ENCODE peak calls at places on chromosomes 5 and 9, in seven cellular contexts. X, L, H, O, Y, E and I are unnamed samples. For H3K36me3, the result is how much of the 10 kb centered on the place peaks cover.

GRCh38 chr5:143142596-143143435 is 260.7 kb downstream of the NR3C1 start:
- DNase-seq in X (peak), O (no peak), E (no peak), Y (peak), H (no peak), L (peak), I (no peak)

GRCh38 chr9:116103976-116104820 is 49.4 kb upstream of the PAPPA start:
- DNase-seq in E (peak), O (no peak), Y (no peak), X (no peak), H (no peak), L (peak), I (no peak)

GRCh38 chr5:79237735-79238560 is 2.0 kb downstream of the JMY start:
- DNase-seq in X (no peak), O (no peak), H (no peak), L (peak), E (no peak), Y (no peak), I (no peak)

GRCh38 chr5:164680216-164680615 is 1174.8 kb downstream of the MAT2B start:
- DNase-seq in E (no peak), X (no peak), O (no peak), Y (no peak), H (peak), L (no peak), I (no peak)

GRCh38 chr5:137221914-137222313 is 277.2 kb downstream of the SPOCK1 start:
- DNase-seq in H (no peak), L (no peak), Y (no peak), E (no peak), O (no peak), X (no peak), I (no peak)

GRCh38 chr5:93395010-93395409 is 186.0 kb downstream of the NR2F1-AS1 start:
- DNase-seq in L (peak), E (no peak), X (no peak), Y (no peak), O (no peak), H (no peak), I (no peak)

GRCh38 chr5:154421868-154422267 is 23.9 kb upstream of the SAP30L start:
- DNase-seq in X (no peak), O (peak), E (peak), H (peak), Y (no peak), L (peak), I (no peak)

GRCh38 chr9:33329117-33329563 is 38.8 kb downstream of the NFX1 start:
- DNase-seq in E (peak), L (peak), X (no peak), O (no peak), Y (peak), H (no peak), I (no peak)

GRCh38 chr5:122500245-122501086 is 188.4 kb downstream of the SNCAIP start:
- DNase-seq in X (no peak), O (no peak), L (peak), H (peak), E (peak), Y (peak), I (no peak)

GRCh38 chr5:157918811-157919742 is 60.1 kb upstream of the CLINT1 start:
- DNase-seq in H (no peak), O (peak), L (peak), Y (no peak), E (no peak), X (no peak), I (peak)

GRCh38 chr5:23001120-23001519 is 148.0 kb upstream of the CDH12 start:
- DNase-seq in O (no peak), L (no peak), X (no peak), Y (no peak), E (no peak), H (no peak), I (no peak)

GRCh38 chr5:144203750-144204596 is 33.3 kb downstream of the KCTD16 start:
- DNase-seq in L (peak), E (peak), H (peak), Y (no peak), O (peak), X (no peak), I (peak)

GRCh38 chr5:178940569-178941360 is at the start of gene ZNF454:
- DNase-seq in L (peak), O (no peak), Y (peak), X (peak), E (peak), H (peak), I (no peak)

GRCh38 chr5:147303976-147304375 is 69.2 kb downstream of the STK32A start:
- DNase-seq in L (peak), E (no peak), X (no peak), O (no peak), Y (no peak), H (no peak), I (no peak)

GRCh38 chr9:137724818-137725240 is 106.0 kb downstream of the EHMT1 start:
- DNase-seq in Y (no peak), H (no peak), L (no peak), X (no peak), O (no peak), E (no peak), I (no peak)

GRCh38 chr9:83291196-83291595 is 228.3 kb upstream of the RASEF start:
- DNase-seq in H (no peak), X (no peak), Y (no peak), E (no peak), L (no peak), O (no peak), I (no peak)

GRCh38 chr9:113416149-113416726 is 5.7 kb downstream of the C9orf43 start:
- DNase-seq in O (no peak), H (no peak), L (no peak), Y (no peak), X (no peak), E (no peak), I (no peak)

GRCh38 chr5:113336975-113337374 is 97.8 kb downstream of the TSSK1B start:
- DNase-seq in O (peak), L (peak), E (peak), X (no peak), H (peak), Y (peak), I (no peak)

GRCh38 chr5:15768936-15769335 is 269.0 kb downstream of the FBXL7 start:
- DNase-seq in E (no peak), O (no peak), H (no peak), L (no peak), Y (no peak), X (no peak), I (no peak)

GRCh38 chr9:36151306-36152210 is 15.0 kb downstream of the GLIPR2 start:
- DNase-seq in L (peak), X (peak), Y (peak), O (peak), E (peak), H (no peak), I (peak)

GRCh38 chr5:95283022-95283615 is 1.8 kb downstream of the MCTP1 start:
- DNase-seq in E (no peak), L (no peak), Y (no peak), X (no peak), O (no peak), H (peak), I (no peak)

GRCh38 chr5:138032028-138032571 is 779 bp downstream of the FAM13B start:
- DNase-seq in E (peak), O (no peak), H (peak), X (peak), Y (peak), L (peak), I (no peak)

GRCh38 chr9:116000748-116001329 is 152.8 kb upstream of the PAPPA start:
- DNase-seq in E (no peak), X (no peak), H (peak), O (peak), L (peak), Y (no peak), I (no peak)

GRCh38 chr9:124282442-124283231 is 24.9 kb downstream of the NEK6 start:
- DNase-seq in H (no peak), Y (peak), X (peak), O (no peak), E (peak), L (no peak), I (no peak)

GRCh38 chr5:69007086-69007672 is 86.6 kb upstream of the SLC30A5 start:
- DNase-seq in E (no peak), X (no peak), Y (no peak), L (peak), H (no peak), O (no peak), I (no peak)
- H3K27ac ChIP-seq in E (no peak), X (no peak), Y (no peak), L (no peak), H (no peak), O (no peak), I (no peak)

GRCh38 chr9:87696641-87697040 is 29.3 kb upstream of the CTSL start:
- DNase-seq in O (no peak), H (no peak), Y (no peak), E (no peak), X (no peak), L (no peak), I (no peak)
- H3K36me3 ChIP-seq in O (under half), H (under half), Y (under half), E (under half), X (under half), L (under half), I (under half)

GRCh38 chr5:109705596-109705995 is 15.9 kb downstream of the MAN2A1 start:
- DNase-seq in Y (no peak), H (peak), L (peak), O (no peak), E (peak), X (no peak), I (no peak)
- H3K27ac ChIP-seq in Y (no peak), H (no peak), L (no peak), O (no peak), E (no peak), X (no peak), I (no peak)

GRCh38 chr9:107332883-107333282 is 49.8 kb downstream of the RAD23B start:
- DNase-seq in O (no peak), E (no peak), Y (no peak), X (no peak), L (no peak), H (no peak), I (no peak)

GRCh38 chr9:107336718-107337360 is 53.8 kb downstream of the RAD23B start:
- DNase-seq in O (no peak), H (no peak), L (peak), E (no peak), Y (no peak), X (no peak), I (no peak)

GRCh38 chr9:107335331-107335730 is 52.3 kb downstream of the RAD23B start:
- DNase-seq in Y (no peak), O (no peak), H (no peak), E (no peak), L (no peak), X (no peak), I (no peak)

GRCh38 chr9:107333363-107333762 is 50.3 kb downstream of the RAD23B start:
- DNase-seq in X (no peak), L (no peak), O (no peak), E (no peak), H (no peak), Y (no peak), I (no peak)

DNA sequence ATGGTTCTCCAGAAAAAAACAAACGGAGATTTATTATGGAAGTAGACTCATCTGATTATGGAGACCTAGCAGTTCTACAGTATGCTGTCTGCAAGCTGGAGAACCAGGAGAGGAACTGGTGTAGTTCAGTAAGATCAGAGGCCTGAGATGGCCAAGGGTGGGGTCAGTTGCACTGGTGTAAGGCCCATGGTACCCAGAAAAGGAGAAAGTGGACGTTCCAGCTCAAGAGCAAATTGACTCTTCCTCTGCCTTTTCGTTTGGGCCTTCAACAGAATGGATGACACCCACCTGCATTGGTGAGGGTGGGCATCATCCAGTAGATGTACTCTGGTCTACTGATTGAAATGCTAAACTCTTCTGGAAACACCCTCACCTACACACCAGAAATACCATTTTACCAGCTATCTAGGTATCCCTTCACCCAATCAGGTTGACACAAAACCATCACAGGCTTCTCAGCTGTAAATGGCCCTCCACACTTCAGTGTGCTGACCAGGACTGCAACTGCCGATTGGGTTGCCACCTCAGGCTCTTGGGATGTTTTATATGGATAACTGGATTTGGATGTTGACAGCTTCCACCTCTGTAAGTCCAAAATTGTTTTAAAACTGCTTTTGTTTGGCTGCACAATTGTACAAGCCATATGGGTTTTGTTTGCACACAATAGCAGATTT is 51.2 kb downstream of the RAD23B start:
- DNase-seq in L (no peak), X (no peak), Y (no peak), E (no peak), O (no peak), H (no peak), I (no peak)
- H3K36me3 ChIP-seq in L (half or more), X (half or more), Y (half or more), E (half or more), O (half or more), H (under half), I (under half)

GRCh38 chr9:134067904-134068741 is at the start of gene BRD3:
- DNase-seq in H (peak), Y (peak), L (peak), O (peak), E (peak), X (peak), I (peak)
- H3K27ac ChIP-seq in H (peak), Y (peak), L (peak), O (peak), E (peak), X (peak), I (peak)

GRCh38 chr5:149206524-149207141 is 65.0 kb upstream of the AFAP1L1 start:
- DNase-seq in L (no peak), X (no peak), O (no peak), H (no peak), Y (no peak), E (no peak), I (no peak)
- H3K36me3 ChIP-seq in L (under half), X (half or more), O (under half), H (under half), Y (under half), E (under half), I (under half)